ENCODE peak calls at places on chromosomes 7 and 10, in nine cellular contexts. N, Z, K, D, F, V, L, C and R are unnamed samples. For H3K36me3, the result is how much of the 10 kb centered on the place peaks cover.

GRCh38 chr10:82625497-82626151 is 750.6 kb downstream of the NRG3 start:
- DNase-seq in N (peak), Z (no peak), K (no peak), D (no peak), F (no peak), V (no peak), L (no peak), C (no peak), R (no peak)

GRCh38 chr7:130917669-130918128 is 183.7 kb upstream of the KLF14 start:
- DNase-seq in N (no peak), Z (no peak), K (no peak), D (no peak), F (no peak), V (peak), L (no peak), C (no peak), R (no peak)

GRCh38 chr10:16967866-16968721 is 150.9 kb upstream of the RSU1 start:
- DNase-seq in N (peak), Z (peak), K (peak), D (no peak), F (no peak), V (peak), L (peak), C (no peak), R (peak)

GRCh38 chr7:104960741-104961479 is 53.1 kb upstream of the KMT2E start:
- DNase-seq in N (no peak), Z (peak), K (no peak), D (no peak), F (no peak), V (peak), L (peak), C (no peak), R (no peak)

GRCh38 chr10:14074062-14074884 is 256.5 kb downstream of the FRMD4A start:
- DNase-seq in N (no peak), Z (peak), K (peak), D (peak), F (no peak), V (peak), L (peak), C (peak), R (peak)

GRCh38 chr7:148587076-148587475 is 3.5 kb upstream of the C7orf33 start:
- DNase-seq in N (peak), Z (no peak), K (no peak), D (no peak), F (no peak), V (no peak), L (no peak), C (no peak), R (no peak)

GRCh38 chr10:105797234-105797890 is 1156.3 kb downstream of the SORCS3 start:
- DNase-seq in N (no peak), Z (no peak), K (peak), D (peak), F (no peak), V (peak), L (peak), C (no peak), R (peak)

GRCh38 chr7:77651544-77652162 is 44.6 kb upstream of the RSBN1L start:
- DNase-seq in N (peak), Z (peak), K (peak), D (no peak), F (peak), V (peak), L (peak), C (no peak), R (peak)

GRCh38 chr7:47525066-47525623 is 56.8 kb downstream of the TNS3 start:
- DNase-seq in N (no peak), Z (no peak), K (no peak), D (no peak), F (no peak), V (no peak), L (no peak), C (peak), R (no peak)

GRCh38 chr10:20274580-20274979 is 458.3 kb downstream of the PLXDC2 start:
- DNase-seq in N (no peak), Z (no peak), K (no peak), D (no peak), F (no peak), V (no peak), L (no peak), C (no peak), R (no peak)

GRCh38 chr10:46250481-46250880 is 36.3 kb upstream of the ANTXRL start:
- DNase-seq in N (no peak), Z (no peak), K (no peak), D (no peak), F (no peak), V (no peak), L (no peak), C (no peak), R (no peak)

GRCh38 chr7:118304100-118304499 is 79.6 kb downstream of the ANKRD7 start:
- DNase-seq in N (no peak), Z (no peak), K (no peak), D (no peak), F (no peak), V (no peak), L (no peak), C (no peak), R (no peak)

GRCh38 chr7:2876031-2876862 is 32.1 kb upstream of the GNA12 start:
- DNase-seq in N (no peak), Z (peak), K (peak), D (no peak), F (no peak), V (peak), L (peak), C (no peak), R (peak)

GRCh38 chr10:46090258-46090812 is 44.3 kb upstream of the MSMB start:
- DNase-seq in N (no peak), Z (no peak), K (no peak), D (no peak), F (no peak), V (no peak), L (no peak), C (no peak), R (no peak)

GRCh38 chr10:86259901-86260562 is 106.6 kb downstream of the GRID1 start:
- DNase-seq in N (no peak), Z (no peak), K (no peak), D (no peak), F (peak), V (no peak), L (no peak), C (no peak), R (no peak)

GRCh38 chr7:10913457-10913856 is 60.2 kb upstream of the PHF14 start:
- DNase-seq in N (no peak), Z (no peak), K (no peak), D (no peak), F (no peak), V (no peak), L (no peak), C (no peak), R (no peak)

GRCh38 chr7:135684134-135684533 is 21.8 kb downstream of the STMP1 start:
- DNase-seq in N (no peak), Z (no peak), K (peak), D (no peak), F (no peak), V (peak), L (peak), C (no peak), R (no peak)

GRCh38 chr10:132608511-132609195 is 71.1 kb downstream of the INPP5A start:
- DNase-seq in N (no peak), Z (no peak), K (no peak), D (no peak), F (no peak), V (no peak), L (no peak), C (peak), R (peak)

GRCh38 chr7:79529896-79530235 is 76.4 kb upstream of the MAGI2 start:
- DNase-seq in N (no peak), Z (no peak), K (no peak), D (no peak), F (no peak), V (peak), L (no peak), C (no peak), R (no peak)

GRCh38 chr10:108427081-108427480 is 1262.6 kb upstream of the SORCS1 start:
- DNase-seq in N (no peak), Z (no peak), K (no peak), D (no peak), F (no peak), V (no peak), L (peak), C (no peak), R (no peak)

GRCh38 chr10:60732240-60733188 is 45.8 kb upstream of the CDK1 start:
- DNase-seq in N (peak), Z (no peak), K (no peak), D (peak), F (peak), V (peak), L (no peak), C (peak), R (peak)

GRCh38 chr10:16964571-16965241 is 147.5 kb upstream of the RSU1 start:
- DNase-seq in N (peak), Z (no peak), K (no peak), D (no peak), F (no peak), V (no peak), L (no peak), C (no peak), R (no peak)

GRCh38 chr10:26733750-26734568 is 36.5 kb downstream of the PDSS1 start:
- DNase-seq in N (no peak), Z (no peak), K (no peak), D (no peak), F (no peak), V (no peak), L (no peak), C (peak), R (peak)

GRCh38 chr10:28875535-28876208 is 198.4 kb downstream of the BAMBI start:
- DNase-seq in N (no peak), Z (no peak), K (peak), D (no peak), F (peak), V (no peak), L (peak), C (no peak), R (peak)

GRCh38 chr10:12707461-12708185 is 293.9 kb downstream of the CCDC3 start:
- DNase-seq in N (peak), Z (peak), K (peak), D (no peak), F (no peak), V (peak), L (peak), C (no peak), R (no peak)

GRCh38 chr7:37986780-37987380 is 66.4 kb downstream of the EPDR1 start:
- DNase-seq in N (no peak), Z (no peak), K (peak), D (no peak), F (no peak), V (no peak), L (no peak), C (no peak), R (peak)

GRCh38 chr7:112322070-112322469 is 115.6 kb downstream of the ZNF277 start:
- DNase-seq in N (no peak), Z (no peak), K (no peak), D (no peak), F (no peak), V (no peak), L (no peak), C (no peak), R (no peak)

GRCh38 chr7:2760098-2760889 is 72.3 kb downstream of the AMZ1 start:
- DNase-seq in N (peak), Z (peak), K (peak), D (no peak), F (no peak), V (peak), L (peak), C (peak), R (peak)

GRCh38 chr7:40572810-40573470 is 438.1 kb downstream of the SUGCT start:
- DNase-seq in N (no peak), Z (no peak), K (peak), D (no peak), F (no peak), V (peak), L (peak), C (no peak), R (no peak)

GRCh38 chr10:97095701-97096300 is 90.0 kb downstream of the SLIT1 start:
- DNase-seq in N (no peak), Z (no peak), K (no peak), D (no peak), F (no peak), V (no peak), L (no peak), C (no peak), R (peak)

GRCh38 chr7:522071-522937 is 2.7 kb upstream of the PDGFA start:
- DNase-seq in N (no peak), Z (no peak), K (no peak), D (peak), F (no peak), V (peak), L (peak), C (peak), R (peak)

GRCh38 chr7:75945297-75946168 is 30.6 kb downstream of the POR start:
- DNase-seq in N (no peak), Z (peak), K (no peak), D (peak), F (no peak), V (peak), L (peak), C (no peak), R (no peak)

GRCh38 chr10:78856421-78856820 is 212.3 kb upstream of the ZMIZ1 start:
- DNase-seq in N (no peak), Z (peak), K (no peak), D (peak), F (no peak), V (no peak), L (no peak), C (no peak), R (no peak)

GRCh38 chr7:859368-860030 is 16.9 kb upstream of the GET4 start:
- DNase-seq in N (no peak), Z (no peak), K (no peak), D (no peak), F (no peak), V (no peak), L (no peak), C (no peak), R (no peak)

GRCh38 chr7:38229386-38229785 is 44.0 kb downstream of the TARP start:
- DNase-seq in N (no peak), Z (no peak), K (peak), D (no peak), F (no peak), V (peak), L (no peak), C (no peak), R (no peak)

GRCh38 chr10:76559889-76560215 is 1077.8 kb downstream of the KCNMA1 start:
- DNase-seq in N (no peak), Z (no peak), K (no peak), D (no peak), F (no peak), V (no peak), L (peak), C (no peak), R (no peak)

GRCh38 chr7:575425-576366 is 56.0 kb upstream of the PDGFA start:
- DNase-seq in N (no peak), Z (no peak), K (no peak), D (no peak), F (no peak), V (no peak), L (no peak), C (no peak), R (no peak)

DNA sequence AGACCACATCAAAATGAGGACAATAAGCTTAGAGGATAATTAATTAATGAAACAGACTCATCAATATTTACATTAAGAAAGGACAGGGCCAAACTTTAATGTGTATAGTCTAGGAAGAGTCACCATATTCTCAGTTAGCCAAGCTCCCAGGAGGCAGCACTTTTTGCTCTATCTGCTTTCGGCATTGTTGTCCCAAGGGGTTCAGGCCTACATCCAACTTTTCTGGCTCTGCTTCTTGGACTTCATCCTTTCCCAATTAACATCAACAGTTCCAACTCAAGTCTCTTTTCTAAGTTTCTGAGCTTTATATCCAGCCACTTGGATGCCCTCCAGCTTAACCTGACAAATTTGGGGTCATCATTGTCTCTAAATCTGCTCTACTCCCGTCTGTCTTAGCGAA is 42.8 kb downstream of the GLI3 start:
- DNase-seq in N (no peak), Z (no peak), K (no peak), D (no peak), F (no peak), V (no peak), L (no peak), C (no peak), R (no peak)
- H3K4me3 ChIP-seq in N (no peak), Z (no peak), K (peak), D (no peak), F (no peak), V (no peak), L (no peak), C (no peak), R (no peak)

DNA sequence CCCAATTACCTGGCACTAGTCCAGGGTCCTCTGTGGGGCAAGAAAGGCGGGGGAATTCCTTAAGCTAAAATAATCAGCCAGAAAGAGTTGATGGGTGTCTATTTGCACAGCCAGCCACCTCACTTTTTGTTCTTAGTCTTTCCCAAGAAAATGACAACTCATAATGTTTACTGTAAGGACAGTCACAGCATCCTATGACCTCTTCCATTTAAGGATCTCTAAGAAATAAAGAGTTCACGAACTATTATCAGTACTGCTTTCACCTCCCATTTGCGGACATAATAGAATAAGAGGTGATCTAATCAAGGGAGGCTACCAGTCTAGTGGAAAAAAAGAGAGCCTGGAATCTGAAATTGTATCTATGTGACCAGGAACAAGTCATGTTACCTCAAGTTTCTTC is 72.4 kb upstream of the LRRC17 start:
- DNase-seq in N (no peak), Z (no peak), K (no peak), D (no peak), F (no peak), V (no peak), L (no peak), C (no peak), R (no peak)
- H3K36me3 ChIP-seq in N (under half), Z (under half), K (under half), D (under half), F (under half), V (under half), L (under half), C (under half), R (under half)

DNA sequence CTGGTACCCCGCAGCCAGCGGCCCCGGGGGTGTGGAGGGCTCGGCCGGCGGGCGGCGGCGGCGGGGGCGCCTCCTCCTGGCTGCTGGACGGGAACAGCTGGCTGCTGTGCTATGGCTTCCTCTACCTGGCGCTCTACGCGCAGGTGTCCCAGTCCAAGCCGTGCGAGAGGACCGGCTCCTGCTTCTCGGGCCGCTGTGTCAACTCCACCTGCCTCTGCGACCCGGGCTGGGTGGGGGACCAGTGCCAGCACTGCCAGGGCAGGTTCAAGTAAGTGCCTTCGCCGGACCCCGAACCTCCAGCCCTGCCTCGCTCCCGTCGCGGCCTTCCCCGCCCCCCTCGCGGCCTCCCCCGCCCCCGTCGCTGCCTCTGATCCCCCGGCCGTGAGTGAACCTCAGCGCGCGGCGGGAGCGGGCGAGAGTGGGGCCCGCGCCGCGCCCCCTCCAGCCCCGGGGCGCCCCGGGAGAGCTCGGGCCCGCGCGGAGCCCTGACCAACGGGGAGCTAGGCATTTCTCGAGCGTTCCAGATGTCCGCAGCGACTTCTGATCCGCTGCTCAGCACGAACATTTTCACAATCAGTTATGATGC is 704 bp downstream of the ATRNL1 start:
- DNase-seq in N (peak), Z (peak), K (no peak), D (peak), F (peak), V (peak), L (peak), C (peak), R (peak)
- H3K4me3 ChIP-seq in N (peak), Z (peak), K (peak), D (peak), F (peak), V (peak), L (peak), C (peak), R (peak)

GRCh38 chr7:28724563-28724962 is 233.6 kb downstream of the TRIL start:
- DNase-seq in N (no peak), Z (no peak), K (no peak), D (no peak), F (no peak), V (no peak), L (no peak), C (no peak), R (no peak)
- H3K36me3 ChIP-seq in N (under half), Z (under half), K (under half), D (under half), F (under half), V (under half), L (under half), C (under half), R (under half)

GRCh38 chr7:125568799-125569198 is 639.2 kb upstream of the POT1 start:
- DNase-seq in N (no peak), Z (no peak), K (no peak), D (no peak), F (no peak), V (no peak), L (no peak), C (no peak), R (no peak)

GRCh38 chr7:125567686-125568085 is 638.1 kb upstream of the POT1 start:
- DNase-seq in N (no peak), Z (no peak), K (no peak), D (no peak), F (no peak), V (no peak), L (no peak), C (no peak), R (no peak)

GRCh38 chr7:125572414-125572813 is 642.8 kb upstream of the POT1 start:
- DNase-seq in N (no peak), Z (no peak), K (no peak), D (no peak), F (no peak), V (no peak), L (no peak), C (no peak), R (no peak)

GRCh38 chr7:125573131-125573530 is 643.5 kb upstream of the POT1 start:
- DNase-seq in N (no peak), Z (no peak), K (no peak), D (no peak), F (no peak), V (no peak), L (no peak), C (no peak), R (no peak)
- H3K4me3 ChIP-seq in N (no peak), Z (no peak), K (no peak), D (no peak), F (no peak), V (no peak), L (no peak), C (no peak), R (no peak)

GRCh38 chr10:68732651-68733050 is 11.6 kb downstream of the CCAR1 start:
- DNase-seq in N (no peak), Z (no peak), K (no peak), D (no peak), F (no peak), V (no peak), L (no peak), C (no peak), R (no peak)
- H3K36me3 ChIP-seq in N (half or more), Z (half or more), K (half or more), D (under half), F (half or more), V (under half), L (half or more), C (half or more), R (under half)